ENCODE peak calls at places on chromosome 1, in eight cellular contexts. Q is mucosa of gallbladder; H is H4; B is A549; C is M059J; U is stimulated activated CD4-positive, alpha-beta T cell treated with anti-CD3 and anti-CD28 coated beads, Interleukin-15, amount 100 ng/mL, for 1 hour; W is HuH-7.5; O is EL. D is an unnamed sample.
A peak's percentile ranks its signal among the peaks of the same experiment; 100 is the strongest.

GRCh38 chr1:234322979-234323378 is 50.3 kb upstream of the COA6 start:
- DNase-seq in Q (no peak), H (peak; percentile 25), B (peak; percentile 62), C (peak; percentile 34), U (peak; percentile 20), W (peak; percentile 49), O (peak; percentile 46), D (no peak)

GRCh38 chr1:192167941-192168685 is 9.9 kb downstream of the RGS18 start:
- DNase-seq in Q (no peak), H (no peak), B (no peak), C (no peak), U (no peak), W (no peak), O (peak; percentile 8), D (no peak)

GRCh38 chr1:20233394-20233793 is 47.1 kb upstream of the PLA2G2C start:
- DNase-seq in Q (no peak), H (peak; percentile 30), B (peak; percentile 31), C (peak; percentile 31), U (no peak), W (no peak), O (peak; percentile 18), D (no peak)

GRCh38 chr1:7648761-7649384 is 122.2 kb upstream of the VAMP3 start:
- DNase-seq in Q (peak; percentile 66), H (no peak), B (peak; percentile 14), C (no peak), U (no peak), W (no peak), O (no peak), D (no peak)

GRCh38 chr1:156385534-156386031 is 16.6 kb downstream of the RHBG start:
- DNase-seq in Q (peak; percentile 59), H (peak; percentile 60), B (peak; percentile 70), C (peak; percentile 63), U (peak; percentile 51), W (peak; percentile 86), O (peak; percentile 71), D (peak; percentile 74)

GRCh38 chr1:89883030-89883379 is 62.2 kb downstream of the LRRC8D start:
- DNase-seq in Q (no peak), H (no peak), B (no peak), C (no peak), U (no peak), W (no peak), O (no peak), D (no peak)

GRCh38 chr1:94602312-94602711 is 60.8 kb upstream of the F3 start:
- DNase-seq in Q (peak; percentile 31), H (peak; percentile 94), B (no peak), C (peak; percentile 88), U (no peak), W (no peak), O (peak; percentile 21), D (no peak)

GRCh38 chr1:12177999-12178441 is 11.2 kb downstream of the TNFRSF1B start:
- DNase-seq in Q (peak; percentile 79), H (peak; percentile 23), B (no peak), C (peak; percentile 72), U (peak; percentile 94), W (no peak), O (peak; percentile 85), D (no peak)

GRCh38 chr1:113223546-113223945 is 150.5 kb downstream of the LRIG2 start:
- DNase-seq in Q (no peak), H (no peak), B (no peak), C (no peak), U (no peak), W (no peak), O (no peak), D (no peak)

GRCh38 chr1:78483903-78484302 is 6.9 kb upstream of the PTGFR start:
- DNase-seq in Q (no peak), H (no peak), B (no peak), C (peak; percentile 68), U (no peak), W (no peak), O (peak; percentile 78), D (no peak)